ENCODE peak calls at places on chromosomes 11 and 22, in four cellular contexts. One of them, this sample, is unnamed.

GRCh38 chr11:13288375-13289029 is 10.9 kb downstream of the BMAL1 start:
- DNase-seq in K562: no peak
- DNase-seq in HCT116: no peak
- DNase-seq in GM12878: no peak
- DNase-seq in this sample: no peak

GRCh38 chr22:29716814-29717213 is 3.0 kb upstream of the CABP7 start:
- DNase-seq in K562: peak
- DNase-seq in HCT116: peak
- DNase-seq in GM12878: no peak
- DNase-seq in this sample: peak

GRCh38 chr11:97087419-97087818 is 697.6 kb downstream of the JRKL start:
- DNase-seq in K562: no peak
- DNase-seq in HCT116: no peak
- DNase-seq in GM12878: peak
- DNase-seq in this sample: no peak

GRCh38 chr11:11973361-11973800 is 35.0 kb downstream of the DKK3 start:
- DNase-seq in K562: no peak
- DNase-seq in HCT116: no peak
- DNase-seq in GM12878: no peak
- DNase-seq in this sample: no peak

GRCh38 chr11:123590296-123590912 is 64.0 kb downstream of the SCN3B start:
- DNase-seq in K562: no peak
- DNase-seq in HCT116: peak
- DNase-seq in GM12878: no peak
- DNase-seq in this sample: no peak

GRCh38 chr11:118876261-118876660 is 7.4 kb upstream of the CXCR5 start:
- DNase-seq in K562: no peak
- DNase-seq in HCT116: no peak
- DNase-seq in GM12878: no peak
- DNase-seq in this sample: no peak

GRCh38 chr11:64888761-64889511 is 10.5 kb upstream of the EHD1 start:
- DNase-seq in K562: peak
- DNase-seq in HCT116: no peak
- DNase-seq in GM12878: no peak
- DNase-seq in this sample: no peak

GRCh38 chr11:2293396-2294339 is 8.1 kb downstream of the C11orf21 start:
- DNase-seq in K562: no peak
- DNase-seq in HCT116: no peak
- DNase-seq in GM12878: no peak
- DNase-seq in this sample: no peak

GRCh38 chr11:92122561-92122960 is 102.1 kb upstream of the FAT3 start:
- DNase-seq in K562: no peak
- DNase-seq in HCT116: no peak
- DNase-seq in GM12878: no peak
- DNase-seq in this sample: no peak

GRCh38 chr22:43002198-43002577 is 12.8 kb downstream of the PACSIN2 start:
- DNase-seq in K562: no peak
- DNase-seq in HCT116: no peak
- DNase-seq in GM12878: no peak
- DNase-seq in this sample: peak

GRCh38 chr11:64534950-64535349 is 56.1 kb upstream of the SLC22A12 start:
- DNase-seq in K562: no peak
- DNase-seq in HCT116: no peak
- DNase-seq in GM12878: no peak
- DNase-seq in this sample: peak

GRCh38 chr11:62889484-62890437 is 9.1 kb downstream of the SLC3A2 start:
- DNase-seq in K562: peak
- DNase-seq in HCT116: no peak
- DNase-seq in GM12878: no peak
- DNase-seq in this sample: no peak

GRCh38 chr11:20156876-20157613 is 3.2 kb downstream of the DBX1 start:
- DNase-seq in K562: no peak
- DNase-seq in HCT116: no peak
- DNase-seq in GM12878: no peak
- DNase-seq in this sample: no peak

GRCh38 chr11:46677991-46678740 is 22.3 kb downstream of the ARHGAP1 start:
- DNase-seq in K562: no peak
- DNase-seq in HCT116: no peak
- DNase-seq in GM12878: no peak
- DNase-seq in this sample: no peak

GRCh38 chr22:20436309-20437252 is 1.0 kb downstream of the SCARF2 start:
- DNase-seq in K562: no peak
- DNase-seq in HCT116: no peak
- DNase-seq in GM12878: no peak
- DNase-seq in this sample: no peak

GRCh38 chr11:69269926-69270697 is 23.8 kb upstream of the MYEOV start:
- DNase-seq in K562: no peak
- DNase-seq in HCT116: no peak
- DNase-seq in GM12878: no peak
- DNase-seq in this sample: no peak

GRCh38 chr11:132734217-132734616 is 798.1 kb downstream of the OPCML start:
- DNase-seq in K562: no peak
- DNase-seq in HCT116: no peak
- DNase-seq in GM12878: no peak
- DNase-seq in this sample: no peak

GRCh38 chr22:46362221-46362933 is 26.9 kb downstream of the TRMU start:
- DNase-seq in K562: no peak
- DNase-seq in HCT116: no peak
- DNase-seq in GM12878: no peak
- DNase-seq in this sample: no peak

GRCh38 chr22:46360097-46360496 is 24.6 kb downstream of the TRMU start:
- DNase-seq in K562: no peak
- DNase-seq in HCT116: no peak
- DNase-seq in GM12878: no peak
- DNase-seq in this sample: no peak

GRCh38 chr22:46360891-46361290 is 25.4 kb downstream of the TRMU start:
- DNase-seq in K562: no peak
- DNase-seq in HCT116: no peak
- DNase-seq in GM12878: no peak
- DNase-seq in this sample: no peak

GRCh38 chr22:46362934-46363515 is 27.5 kb downstream of the TRMU start:
- DNase-seq in K562: no peak
- DNase-seq in HCT116: no peak
- DNase-seq in GM12878: no peak
- DNase-seq in this sample: no peak

GRCh38 chr22:46361861-46362220 is 26.3 kb downstream of the TRMU start:
- DNase-seq in K562: no peak
- DNase-seq in HCT116: no peak
- DNase-seq in GM12878: no peak
- DNase-seq in this sample: no peak
- TF ChIP-seq YY1 in K562: no peak
- TF ChIP-seq YY1 in HCT116: no peak
- TF ChIP-seq YY1 in GM12878: no peak
- TF ChIP-seq YY1 in this sample: no peak

GRCh38 chr11:111460752-111461305 is 51.4 kb downstream of the BTG4 start:
- DNase-seq in K562: no peak
- DNase-seq in HCT116: no peak
- DNase-seq in GM12878: no peak
- DNase-seq in this sample: no peak
- TF ChIP-seq YY1 in K562: no peak
- TF ChIP-seq YY1 in HCT116: no peak
- TF ChIP-seq YY1 in GM12878: no peak
- TF ChIP-seq YY1 in this sample: no peak

DNA sequence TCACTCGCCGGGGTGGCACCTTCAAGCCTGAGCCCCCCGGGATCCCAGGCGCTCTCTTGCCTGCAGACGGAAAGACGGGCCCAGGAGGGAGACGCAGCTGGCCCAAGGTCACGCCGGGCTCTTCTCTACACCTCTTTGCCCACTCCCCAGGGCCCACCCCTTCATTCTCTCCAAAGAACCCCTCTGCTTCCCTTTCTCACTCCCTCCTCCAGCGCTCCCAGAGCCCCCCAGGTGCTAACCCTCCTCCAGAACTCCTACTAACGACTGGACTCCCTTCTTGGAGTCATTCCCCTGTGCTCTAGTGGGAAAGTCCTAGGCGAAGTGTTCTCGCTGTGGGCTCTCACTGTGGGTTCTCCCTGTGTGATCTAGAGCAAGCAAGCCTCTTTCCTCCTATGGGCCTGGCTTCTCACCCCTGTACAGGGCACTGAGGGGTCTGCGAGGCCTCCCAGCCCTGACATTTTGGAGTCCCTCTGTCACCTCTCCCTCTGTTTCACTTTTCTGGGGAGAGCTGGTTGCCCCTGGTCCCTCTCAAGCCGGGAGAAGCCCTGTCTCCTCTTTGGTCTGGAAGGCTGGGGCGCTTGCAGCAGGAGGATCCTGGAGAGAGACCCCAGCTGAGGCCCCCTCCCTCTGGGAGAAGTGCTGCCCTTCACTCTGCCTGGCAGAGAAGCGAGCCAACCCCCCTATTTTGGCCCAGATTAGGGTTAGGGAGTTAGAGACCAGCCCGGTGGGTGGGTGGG is 858 bp downstream of the OAF start:
- DNase-seq in K562: peak
- DNase-seq in HCT116: no peak
- DNase-seq in GM12878: no peak
- DNase-seq in this sample: no peak
- TF ChIP-seq YY1 in K562: no peak
- TF ChIP-seq YY1 in HCT116: no peak
- TF ChIP-seq YY1 in GM12878: no peak
- TF ChIP-seq YY1 in this sample: no peak

GRCh38 chr22:38313384-38313955 is 3.8 kb downstream of the CSNK1E start:
- DNase-seq in K562: no peak
- DNase-seq in HCT116: no peak
- DNase-seq in GM12878: peak
- DNase-seq in this sample: no peak
- TF ChIP-seq YY1 in K562: no peak
- TF ChIP-seq YY1 in HCT116: no peak
- TF ChIP-seq YY1 in GM12878: no peak
- TF ChIP-seq YY1 in this sample: no peak

DNA sequence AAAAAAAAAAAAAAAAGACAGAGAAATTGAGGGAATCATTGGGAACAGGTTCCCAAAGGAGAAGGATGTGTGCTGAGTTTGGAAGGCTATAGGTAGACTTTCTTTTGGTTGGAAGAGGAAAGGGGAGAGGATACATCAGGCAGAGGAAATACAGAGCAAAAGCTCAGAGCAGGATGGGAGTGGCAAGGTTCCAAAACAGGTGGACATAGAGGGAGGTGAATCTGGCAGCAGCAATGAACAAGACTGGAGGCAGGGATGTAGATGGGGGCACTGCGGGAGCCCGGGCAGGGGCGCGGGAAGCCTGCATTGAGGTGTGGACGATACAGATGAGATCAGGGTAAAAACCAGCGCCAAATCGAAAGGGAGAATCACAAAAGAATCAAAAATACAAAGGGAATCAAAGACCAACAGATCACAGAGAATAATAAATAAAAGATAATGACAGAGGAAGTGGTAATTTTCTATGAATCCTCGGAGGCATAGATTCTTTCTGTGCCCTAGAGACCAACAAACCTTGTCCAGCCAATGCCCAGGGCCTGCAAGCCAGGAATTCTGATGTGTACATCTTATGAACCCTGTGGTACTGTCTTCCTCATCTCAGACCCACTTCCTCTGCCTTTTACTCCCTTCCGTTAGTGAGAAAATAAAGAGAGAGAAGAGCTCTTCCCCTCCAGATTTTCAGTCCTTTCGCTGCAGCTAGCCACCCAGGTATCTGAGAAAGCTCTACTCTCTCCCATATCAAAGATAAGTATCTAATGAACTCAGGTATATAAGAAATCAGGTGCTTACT is 70.3 kb downstream of the SLC1A2 start:
- DNase-seq in K562: no peak
- DNase-seq in HCT116: no peak
- DNase-seq in GM12878: no peak
- DNase-seq in this sample: no peak
- TF ChIP-seq YY1 in K562: no peak
- TF ChIP-seq YY1 in HCT116: no peak
- TF ChIP-seq YY1 in GM12878: no peak
- TF ChIP-seq YY1 in this sample: no peak

DNA sequence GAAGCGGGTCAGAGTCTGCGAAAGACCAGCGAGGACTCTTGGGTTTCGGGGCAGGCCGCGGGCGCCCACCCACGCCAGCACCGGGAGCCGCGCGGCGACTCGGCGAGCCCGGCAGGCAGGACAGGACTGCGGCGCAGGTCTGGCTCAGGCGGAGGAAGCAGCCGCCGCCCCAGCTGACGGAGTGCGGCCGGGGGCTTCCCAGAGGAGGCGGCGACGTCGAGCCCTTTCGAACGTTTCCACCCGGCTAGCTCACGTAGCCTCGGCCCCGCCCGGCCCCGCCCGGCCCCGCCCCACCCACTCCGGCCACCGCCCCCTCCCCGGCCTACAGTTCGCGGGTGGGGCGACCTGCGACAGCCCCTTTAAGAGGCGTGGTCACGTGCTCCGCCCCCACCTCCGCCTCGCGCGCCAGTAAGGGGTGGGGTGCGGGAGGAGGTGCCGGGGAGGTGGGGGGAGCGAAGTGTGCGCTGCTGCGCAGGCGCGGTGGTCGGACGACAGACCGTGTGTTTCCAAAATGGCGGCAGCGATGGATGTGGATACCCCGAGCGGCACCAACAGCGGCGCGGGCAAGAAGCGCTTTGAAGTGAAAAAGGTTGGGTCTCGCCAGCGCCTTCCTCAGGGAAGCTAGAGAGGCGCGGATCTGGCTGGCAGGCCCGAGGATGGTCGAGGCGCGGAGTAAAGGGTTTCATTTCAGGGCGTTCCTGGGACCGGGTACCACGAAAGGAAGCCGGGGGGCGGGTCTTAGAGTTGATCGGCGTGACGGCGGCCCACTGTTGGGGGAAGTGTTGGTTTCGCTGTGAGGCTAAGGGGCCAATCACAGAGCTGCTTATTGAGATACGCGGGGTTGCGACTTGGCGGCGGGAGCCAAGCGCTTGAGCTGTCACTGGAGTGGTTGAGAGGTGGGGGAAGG is at the start of gene RBX1:
- DNase-seq in K562: peak
- DNase-seq in HCT116: peak
- DNase-seq in GM12878: peak
- DNase-seq in this sample: peak
- TF ChIP-seq YY1 in K562: peak
- TF ChIP-seq YY1 in HCT116: peak
- TF ChIP-seq YY1 in GM12878: peak
- TF ChIP-seq YY1 in this sample: peak

This sample was measured in NT2/D1.